ENCODE peak calls at places on chromosomes 2 and 18, in ten cellular contexts. M is adrenal gland, S is Peyer's patch, D is A549, E is ovary, N is gastrocnemius medialis, H is right lobe of liver, G is stomach, C is NB4, R is sigmoid colon. P is an unnamed sample.

GRCh38 chr2:237075749-237076599 is 9.7 kb upstream of the COPS8 start:
- DNase-seq in M (no peak), S (no peak), D (no peak), E (no peak), N (no peak), H (peak), G (peak), C (no peak), R (no peak), P (no peak)

GRCh38 chr2:67982956-67983355 is 79.8 kb downstream of the C1D start:
- DNase-seq in M (no peak), S (no peak), D (no peak), E (no peak), N (no peak), H (no peak), G (no peak), C (no peak), R (no peak), P (no peak)

GRCh38 chr2:21118302-21118920 is 5.4 kb upstream of the TDRD15 start:
- DNase-seq in M (peak), S (peak), D (peak), E (no peak), N (no peak), H (no peak), G (no peak), C (peak), R (no peak), P (no peak)

GRCh38 chr2:157024129-157024528 is 233.4 kb upstream of the GALNT5 start:
- DNase-seq in M (no peak), S (peak), D (no peak), E (no peak), N (no peak), H (no peak), G (no peak), C (no peak), R (no peak), P (no peak)

GRCh38 chr2:67342394-67342793 is 54.7 kb upstream of the ETAA1 start:
- DNase-seq in M (no peak), S (no peak), D (no peak), E (no peak), N (no peak), H (no peak), G (no peak), C (no peak), R (no peak), P (no peak)

GRCh38 chr2:155983850-155984249 is 348.7 kb downstream of the NR4A2 start:
- DNase-seq in M (no peak), S (no peak), D (no peak), E (no peak), N (no peak), H (no peak), G (no peak), C (no peak), R (no peak), P (no peak)

GRCh38 chr2:86482034-86482433 is 40.9 kb downstream of the KDM3A start:
- DNase-seq in M (no peak), S (no peak), D (no peak), E (no peak), N (no peak), H (no peak), G (no peak), C (no peak), R (no peak), P (no peak)

GRCh38 chr2:9354318-9354717 is 69.0 kb downstream of the ITGB1BP1 start:
- DNase-seq in M (no peak), S (no peak), D (no peak), E (no peak), N (no peak), H (no peak), G (no peak), C (no peak), R (no peak), P (no peak)

GRCh38 chr2:188291617-188292445 is at the start of gene GULP1:
- DNase-seq in M (peak), S (peak), D (peak), E (peak), N (peak), H (peak), G (peak), C (no peak), R (peak), P (peak)

GRCh38 chr18:22342625-22343024 is 75.1 kb downstream of the CTAGE1 start:
- DNase-seq in M (peak), S (peak), D (no peak), E (no peak), N (no peak), H (no peak), G (peak), C (no peak), R (no peak), P (no peak)

GRCh38 chr2:172402184-172402583 is 25.2 kb upstream of the ITGA6 start:
- DNase-seq in M (no peak), S (no peak), D (no peak), E (no peak), N (no peak), H (no peak), G (no peak), C (no peak), R (no peak), P (no peak)

GRCh38 chr2:179338681-179339080 is 74.0 kb upstream of the SESTD1 start:
- DNase-seq in M (no peak), S (no peak), D (no peak), E (no peak), N (no peak), H (no peak), G (no peak), C (no peak), R (no peak), P (no peak)

GRCh38 chr2:160666019-160666676 is 172.5 kb upstream of the RBMS1 start:
- DNase-seq in M (no peak), S (no peak), D (peak), E (no peak), N (no peak), H (no peak), G (no peak), C (peak), R (no peak), P (no peak)

GRCh38 chr2:32553829-32554432 is 73.9 kb upstream of the TTC27 start:
- DNase-seq in M (no peak), S (no peak), D (peak), E (no peak), N (no peak), H (no peak), G (no peak), C (peak), R (no peak), P (no peak)

GRCh38 chr2:151367571-151367970 is 10.2 kb downstream of the TNFAIP6 start:
- DNase-seq in M (no peak), S (no peak), D (no peak), E (no peak), N (no peak), H (no peak), G (no peak), C (no peak), R (no peak), P (no peak)

GRCh38 chr2:28336264-28336992 is 56.2 kb upstream of the FOSL2 start:
- DNase-seq in M (no peak), S (no peak), D (no peak), E (peak), N (no peak), H (no peak), G (no peak), C (no peak), R (peak), P (peak)

GRCh38 chr2:112147382-112147781 is 9.2 kb downstream of the FBLN7 start:
- DNase-seq in M (peak), S (peak), D (no peak), E (peak), N (no peak), H (no peak), G (no peak), C (no peak), R (no peak), P (peak)

GRCh38 chr2:236176417-236176816 is 8.2 kb upstream of the GBX2 start:
- DNase-seq in M (no peak), S (no peak), D (peak), E (no peak), N (no peak), H (no peak), G (no peak), C (peak), R (peak), P (no peak)

GRCh38 chr2:25331686-25332365 is 9.9 kb downstream of the DNMT3A start:
- DNase-seq in M (no peak), S (no peak), D (no peak), E (no peak), N (no peak), H (no peak), G (no peak), C (peak), R (no peak), P (no peak)

GRCh38 chr2:44932564-44933392 is 8.7 kb upstream of the SIX3 start:
- DNase-seq in M (no peak), S (no peak), D (no peak), E (no peak), N (no peak), H (no peak), G (no peak), C (no peak), R (no peak), P (no peak)

GRCh38 chr2:216842634-216843033 is 17.2 kb downstream of the TNP1 start:
- DNase-seq in M (no peak), S (no peak), D (no peak), E (peak), N (peak), H (no peak), G (no peak), C (no peak), R (peak), P (no peak)

GRCh38 chr2:164881524-164881923 is 39.9 kb upstream of the COBLL1 start:
- DNase-seq in M (no peak), S (no peak), D (no peak), E (no peak), N (no peak), H (no peak), G (no peak), C (no peak), R (no peak), P (no peak)

GRCh38 chr2:37357053-37357452 is 12.6 kb downstream of the QPCT start:
- DNase-seq in M (no peak), S (no peak), D (no peak), E (no peak), N (no peak), H (no peak), G (no peak), C (no peak), R (no peak), P (no peak)

GRCh38 chr2:45578056-45578843 is 32.8 kb downstream of the SRBD1 start:
- DNase-seq in M (no peak), S (peak), D (peak), E (no peak), N (no peak), H (no peak), G (no peak), C (peak), R (no peak), P (no peak)

GRCh38 chr2:102943251-102943650 is 181.4 kb downstream of the TMEM182 start:
- DNase-seq in M (no peak), S (no peak), D (no peak), E (no peak), N (no peak), H (no peak), G (no peak), C (no peak), R (no peak), P (no peak)

GRCh38 chr2:153871231-153872221 is at the start of gene GALNT13:
- DNase-seq in M (peak), S (peak), D (peak), E (peak), N (no peak), H (no peak), G (no peak), C (no peak), R (peak), P (peak)

GRCh38 chr2:100782376-100782878 is 37.5 kb upstream of the NPAS2 start:
- DNase-seq in M (no peak), S (no peak), D (no peak), E (no peak), N (no peak), H (no peak), G (no peak), C (no peak), R (no peak), P (no peak)

GRCh38 chr2:73885406-73885805 is 7.4 kb upstream of the ACTG2 start:
- DNase-seq in M (no peak), S (no peak), D (no peak), E (no peak), N (no peak), H (no peak), G (no peak), C (no peak), R (no peak), P (no peak)

GRCh38 chr18:2901405-2901989 is 54.7 kb downstream of the EMILIN2 start:
- DNase-seq in M (no peak), S (peak), D (no peak), E (peak), N (no peak), H (no peak), G (no peak), C (no peak), R (no peak), P (peak)

GRCh38 chr2:197278804-197279763 is 31.5 kb downstream of the ANKRD44 start:
- DNase-seq in M (no peak), S (no peak), D (no peak), E (no peak), N (no peak), H (no peak), G (no peak), C (no peak), R (no peak), P (no peak)

GRCh38 chr2:138428710-138429440 is 72.7 kb upstream of the SPOPL start:
- DNase-seq in M (no peak), S (no peak), D (no peak), E (no peak), N (no peak), H (no peak), G (no peak), C (no peak), R (no peak), P (no peak)

GRCh38 chr2:238259085-238260020 is 19.5 kb upstream of the HES6 start:
- DNase-seq in M (no peak), S (no peak), D (no peak), E (no peak), N (no peak), H (peak), G (peak), C (peak), R (no peak), P (no peak)

GRCh38 chr2:156333951-156334495 is 1.5 kb upstream of the NR4A2 start:
- DNase-seq in M (peak), S (peak), D (no peak), E (peak), N (peak), H (peak), G (peak), C (peak), R (peak), P (peak)

GRCh38 chr18:9708057-9708881 is at the start of gene RAB31:
- DNase-seq in M (peak), S (peak), D (peak), E (peak), N (no peak), H (peak), G (peak), C (peak), R (peak), P (peak)
- TF ChIP-seq POLR2A in M (peak), S (no peak), D (peak), E (peak), N (peak), H (peak), G (no peak), C (no peak), R (peak), P (peak)

GRCh38 chr2:240560480-240561324 is 545 bp downstream of the DUSP28 start:
- DNase-seq in M (peak), S (peak), D (peak), E (peak), N (peak), H (peak), G (peak), C (peak), R (peak), P (peak)
- TF ChIP-seq POLR2A in M (peak), S (peak), D (peak), E (peak), N (peak), H (peak), G (no peak), C (peak), R (peak), P (peak)

DNA sequence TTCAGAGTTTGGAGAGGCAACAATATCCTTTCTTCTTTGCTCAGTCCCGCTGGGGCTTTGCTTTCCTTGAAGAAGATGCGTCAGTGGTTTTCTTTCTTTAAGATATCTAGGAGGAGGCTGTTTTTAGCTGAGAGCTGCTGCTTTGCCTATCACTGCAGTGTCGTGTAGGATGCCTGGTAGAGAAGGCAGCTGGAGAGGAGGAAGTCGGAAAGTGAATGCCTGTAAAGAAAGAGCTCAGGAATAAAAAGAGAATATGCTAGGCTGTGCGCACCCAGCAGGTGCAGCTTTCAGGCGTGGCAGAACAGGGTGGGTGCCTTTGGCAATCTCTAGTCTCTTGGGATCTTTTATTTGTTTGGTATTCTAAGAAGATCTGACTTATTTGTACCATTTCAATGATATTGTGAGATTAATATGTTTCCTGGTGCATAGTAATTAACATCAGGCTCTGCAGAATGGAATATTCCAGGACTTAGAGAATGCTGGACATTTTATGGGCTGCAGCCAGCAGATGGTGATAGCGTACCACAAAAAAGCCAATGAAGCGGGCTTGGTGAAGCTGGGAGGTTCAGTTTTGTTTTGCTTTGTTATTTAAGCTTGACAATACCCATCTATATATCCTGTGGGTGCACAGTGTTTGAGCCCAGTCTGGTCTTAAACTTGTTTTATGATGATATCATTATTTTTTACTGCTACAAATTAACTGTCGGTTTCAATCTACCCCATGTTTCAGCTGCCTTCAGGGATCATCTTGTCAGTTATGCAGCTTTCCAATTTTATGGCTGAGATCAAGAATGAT is 34.9 kb downstream of the CAVIN2 start:
- DNase-seq in M (peak), S (peak), D (peak), E (peak), N (no peak), H (peak), G (peak), C (peak), R (peak), P (no peak)
- TF ChIP-seq POLR2A in M (no peak), S (no peak), D (no peak), E (no peak), N (no peak), H (no peak), G (no peak), C (no peak), R (no peak), P (no peak)

DNA sequence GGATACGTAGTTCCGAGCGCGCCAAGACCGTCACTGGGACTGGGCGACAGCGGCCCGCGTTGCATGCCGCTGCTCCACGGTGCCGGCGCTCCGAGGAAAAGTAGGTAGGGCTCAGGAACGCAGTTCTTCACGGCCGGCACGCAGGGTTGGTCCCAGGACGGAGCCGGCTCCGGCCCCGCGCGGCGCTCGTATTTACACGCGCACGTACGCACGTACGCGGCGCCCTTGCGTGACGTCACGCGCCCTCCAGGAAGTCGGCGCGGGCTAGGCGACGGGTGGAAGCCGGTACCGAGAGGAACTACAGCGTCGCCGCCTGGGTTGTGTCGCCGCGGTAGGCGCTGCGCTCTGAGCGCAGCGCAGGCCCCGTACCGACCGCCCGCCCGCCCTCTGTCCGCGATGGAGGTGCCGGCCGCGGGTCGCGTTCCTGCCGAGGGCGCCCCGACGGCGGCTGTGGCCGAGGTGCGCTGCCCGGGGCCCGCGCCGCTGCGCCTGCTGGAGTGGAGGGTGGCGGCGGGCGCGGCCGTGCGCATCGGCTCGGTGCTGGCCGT is at the start of gene CTDP1:
- DNase-seq in M (peak), S (peak), D (peak), E (peak), N (peak), H (peak), G (peak), C (peak), R (peak), P (peak)
- TF ChIP-seq POLR2A in M (peak), S (peak), D (peak), E (peak), N (peak), H (peak), G (no peak), C (peak), R (no peak), P (peak)

GRCh38 chr2:208571764-208572131 is 165.2 kb downstream of the PTH2R start:
- DNase-seq in M (no peak), S (no peak), D (no peak), E (no peak), N (no peak), H (no peak), G (no peak), C (no peak), R (no peak), P (no peak)
- TF ChIP-seq POLR2A in M (no peak), S (no peak), D (no peak), E (no peak), N (no peak), H (no peak), G (no peak), C (no peak), R (no peak), P (no peak)